ENCODE peak calls at places on chromosomes 13 and 19, in seven cellular contexts. One of them, this sample, is unnamed.
A peak's percentile ranks its signal among the peaks of the same experiment; 100 is the strongest.

GRCh38 chr19:50933640-50934039 is 19.2 kb downstream of the KLK5 start:
- DNase-seq in fibroblast of the aortic adventitia: peak; percentile 43
- DNase-seq in brain microvascular endothelial cell: peak; percentile 7
- DNase-seq in coronary artery: no peak
- DNase-seq in Calu3: no peak
- DNase-seq in WERI-Rb-1: no peak
- DNase-seq in GM13976: no peak
- DNase-seq in this sample: no peak

GRCh38 chr19:35204799-35205732 is 23.5 kb downstream of the FAM187B start:
- DNase-seq in fibroblast of the aortic adventitia: no peak
- DNase-seq in brain microvascular endothelial cell: no peak
- DNase-seq in coronary artery: no peak
- DNase-seq in Calu3: no peak
- DNase-seq in WERI-Rb-1: no peak
- DNase-seq in GM13976: peak; percentile 68
- DNase-seq in this sample: no peak

GRCh38 chr13:75329723-75330122 is 152.2 kb downstream of the TBC1D4 start:
- DNase-seq in fibroblast of the aortic adventitia: no peak
- DNase-seq in brain microvascular endothelial cell: no peak
- DNase-seq in coronary artery: no peak
- DNase-seq in Calu3: no peak
- DNase-seq in WERI-Rb-1: no peak
- DNase-seq in GM13976: no peak
- DNase-seq in this sample: no peak

GRCh38 chr19:37333457-37333856 is 37.4 kb upstream of the ZNF527 start:
- DNase-seq in fibroblast of the aortic adventitia: peak; percentile 32
- DNase-seq in brain microvascular endothelial cell: no peak
- DNase-seq in coronary artery: no peak
- DNase-seq in Calu3: no peak
- DNase-seq in WERI-Rb-1: no peak
- DNase-seq in GM13976: no peak
- DNase-seq in this sample: no peak

GRCh38 chr13:43020794-43021193 is 2.6 kb upstream of the DNAJC15 start:
- DNase-seq in fibroblast of the aortic adventitia: no peak
- DNase-seq in brain microvascular endothelial cell: no peak
- DNase-seq in coronary artery: no peak
- DNase-seq in Calu3: no peak
- DNase-seq in WERI-Rb-1: no peak
- DNase-seq in GM13976: no peak
- DNase-seq in this sample: no peak

GRCh38 chr13:32790731-32791130 is 204.5 kb downstream of the PDS5B start:
- DNase-seq in fibroblast of the aortic adventitia: no peak
- DNase-seq in brain microvascular endothelial cell: no peak
- DNase-seq in coronary artery: no peak
- DNase-seq in Calu3: no peak
- DNase-seq in WERI-Rb-1: peak; percentile 15
- DNase-seq in GM13976: no peak
- DNase-seq in this sample: no peak

GRCh38 chr13:59178344-59178743 is 985.4 kb downstream of the DIAPH3 start:
- DNase-seq in fibroblast of the aortic adventitia: peak; percentile 6
- DNase-seq in brain microvascular endothelial cell: peak; percentile 4
- DNase-seq in coronary artery: no peak
- DNase-seq in Calu3: no peak
- DNase-seq in WERI-Rb-1: no peak
- DNase-seq in GM13976: no peak
- DNase-seq in this sample: no peak

GRCh38 chr13:26743971-26744370 is 16.6 kb downstream of the GPR12 start:
- DNase-seq in fibroblast of the aortic adventitia: no peak
- DNase-seq in brain microvascular endothelial cell: no peak
- DNase-seq in coronary artery: no peak
- DNase-seq in Calu3: no peak
- DNase-seq in WERI-Rb-1: no peak
- DNase-seq in GM13976: no peak
- DNase-seq in this sample: no peak

GRCh38 chr13:101230271-101230890 is 185.9 kb downstream of the NALCN start:
- DNase-seq in fibroblast of the aortic adventitia: no peak
- DNase-seq in brain microvascular endothelial cell: no peak
- DNase-seq in coronary artery: no peak
- DNase-seq in Calu3: no peak
- DNase-seq in WERI-Rb-1: no peak
- DNase-seq in GM13976: no peak
- DNase-seq in this sample: no peak

GRCh38 chr13:79806821-79807220 is 325.9 kb downstream of the NDFIP2 start:
- DNase-seq in fibroblast of the aortic adventitia: no peak
- DNase-seq in brain microvascular endothelial cell: no peak
- DNase-seq in coronary artery: no peak
- DNase-seq in Calu3: no peak
- DNase-seq in WERI-Rb-1: no peak
- DNase-seq in GM13976: no peak
- DNase-seq in this sample: no peak

GRCh38 chr19:56868446-56868845 is 27.9 kb upstream of the PEG3 start:
- DNase-seq in fibroblast of the aortic adventitia: no peak
- DNase-seq in brain microvascular endothelial cell: no peak
- DNase-seq in coronary artery: no peak
- DNase-seq in Calu3: no peak
- DNase-seq in WERI-Rb-1: no peak
- DNase-seq in GM13976: no peak
- DNase-seq in this sample: no peak

GRCh38 chr13:19961924-19962323 is 3.4 kb downstream of the ZMYM2 start:
- DNase-seq in fibroblast of the aortic adventitia: no peak
- DNase-seq in brain microvascular endothelial cell: no peak
- DNase-seq in coronary artery: no peak
- DNase-seq in Calu3: no peak
- DNase-seq in WERI-Rb-1: no peak
- DNase-seq in GM13976: no peak
- DNase-seq in this sample: no peak

GRCh38 chr13:25860862-25861261 is 191.0 kb downstream of the SHISA2 start:
- DNase-seq in fibroblast of the aortic adventitia: peak; percentile 2
- DNase-seq in brain microvascular endothelial cell: peak; percentile 65
- DNase-seq in coronary artery: no peak
- DNase-seq in Calu3: no peak
- DNase-seq in WERI-Rb-1: no peak
- DNase-seq in GM13976: no peak
- DNase-seq in this sample: no peak

GRCh38 chr19:48152552-48152951 is 17.6 kb downstream of the LIG1 start:
- DNase-seq in fibroblast of the aortic adventitia: peak; percentile 80
- DNase-seq in brain microvascular endothelial cell: peak; percentile 84
- DNase-seq in coronary artery: no peak
- DNase-seq in Calu3: peak; percentile 67
- DNase-seq in WERI-Rb-1: peak; percentile 56
- DNase-seq in GM13976: peak; percentile 80
- DNase-seq in this sample: peak; percentile 57
- TF ChIP-seq CTCF in fibroblast of the aortic adventitia: peak; percentile 79
- TF ChIP-seq CTCF in brain microvascular endothelial cell: peak; percentile 79
- TF ChIP-seq CTCF in coronary artery: peak; percentile 75
- TF ChIP-seq CTCF in Calu3: peak; percentile 94
- TF ChIP-seq CTCF in WERI-Rb-1: peak; percentile 40
- TF ChIP-seq CTCF in GM13976: peak; percentile 62
- TF ChIP-seq CTCF in this sample: peak; percentile 90

GRCh38 chr13:23567792-23568480 is 2.3 kb upstream of the TNFRSF19 start:
- DNase-seq in fibroblast of the aortic adventitia: no peak
- DNase-seq in brain microvascular endothelial cell: peak; percentile 24
- DNase-seq in coronary artery: no peak
- DNase-seq in Calu3: peak; percentile 14
- DNase-seq in WERI-Rb-1: peak; percentile 45
- DNase-seq in GM13976: no peak
- DNase-seq in this sample: no peak
- TF ChIP-seq CTCF in fibroblast of the aortic adventitia: no peak
- TF ChIP-seq CTCF in brain microvascular endothelial cell: peak; percentile 44
- TF ChIP-seq CTCF in coronary artery: no peak
- TF ChIP-seq CTCF in Calu3: no peak
- TF ChIP-seq CTCF in WERI-Rb-1: peak; percentile 34
- TF ChIP-seq CTCF in GM13976: peak; percentile 12
- TF ChIP-seq CTCF in this sample: no peak

GRCh38 chr13:45439781-45440462 is 21.7 kb upstream of the SLC25A30 start:
- DNase-seq in fibroblast of the aortic adventitia: no peak
- DNase-seq in brain microvascular endothelial cell: no peak
- DNase-seq in coronary artery: no peak
- DNase-seq in Calu3: no peak
- DNase-seq in WERI-Rb-1: no peak
- DNase-seq in GM13976: no peak
- DNase-seq in this sample: no peak

GRCh38 chr13:45439000-45439399 is 20.8 kb upstream of the SLC25A30 start:
- DNase-seq in fibroblast of the aortic adventitia: no peak
- DNase-seq in brain microvascular endothelial cell: no peak
- DNase-seq in coronary artery: no peak
- DNase-seq in Calu3: no peak
- DNase-seq in WERI-Rb-1: no peak
- DNase-seq in GM13976: no peak
- DNase-seq in this sample: no peak

GRCh38 chr13:45445053-45445452 is 19.7 kb upstream of the COG3 start:
- DNase-seq in fibroblast of the aortic adventitia: no peak
- DNase-seq in brain microvascular endothelial cell: no peak
- DNase-seq in coronary artery: no peak
- DNase-seq in Calu3: no peak
- DNase-seq in WERI-Rb-1: no peak
- DNase-seq in GM13976: no peak
- DNase-seq in this sample: no peak

GRCh38 chr13:45446181-45446580 is 18.6 kb upstream of the COG3 start:
- DNase-seq in fibroblast of the aortic adventitia: peak; percentile 75
- DNase-seq in brain microvascular endothelial cell: peak; percentile 67
- DNase-seq in coronary artery: no peak
- DNase-seq in Calu3: no peak
- DNase-seq in WERI-Rb-1: no peak
- DNase-seq in GM13976: no peak
- DNase-seq in this sample: no peak

DNA sequence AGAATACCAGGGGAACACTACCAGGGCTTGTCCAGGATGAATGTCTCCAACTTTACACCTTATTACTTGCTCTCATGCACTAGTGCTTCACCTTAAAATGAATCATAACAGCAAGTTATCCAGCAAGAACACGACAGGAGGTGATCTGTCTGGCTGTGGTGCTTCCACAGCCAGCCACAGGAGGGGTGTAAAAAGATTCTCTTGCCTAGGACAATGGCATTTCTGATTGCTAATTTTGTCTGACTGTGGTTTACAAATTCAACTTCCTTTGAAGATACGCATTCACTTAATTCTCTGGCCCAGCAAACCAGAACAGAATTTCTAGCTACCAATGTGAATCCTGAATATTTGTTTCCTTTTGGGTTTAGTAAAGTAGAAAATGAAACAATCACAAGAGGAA is 23.1 kb upstream of the COG3 start:
- DNase-seq in fibroblast of the aortic adventitia: peak; percentile 3
- DNase-seq in brain microvascular endothelial cell: peak; percentile 11
- DNase-seq in coronary artery: no peak
- DNase-seq in Calu3: no peak
- DNase-seq in WERI-Rb-1: no peak
- DNase-seq in GM13976: peak; percentile 43
- DNase-seq in this sample: no peak
- TF ChIP-seq CTCF in fibroblast of the aortic adventitia: peak; percentile 32
- TF ChIP-seq CTCF in brain microvascular endothelial cell: peak; percentile 54
- TF ChIP-seq CTCF in coronary artery: no peak
- TF ChIP-seq CTCF in Calu3: no peak
- TF ChIP-seq CTCF in WERI-Rb-1: no peak
- TF ChIP-seq CTCF in GM13976: no peak
- TF ChIP-seq CTCF in this sample: no peak

GRCh38 chr13:24148414-24149305 is 11.9 kb upstream of the SPATA13 start:
- DNase-seq in fibroblast of the aortic adventitia: peak; percentile 90
- DNase-seq in brain microvascular endothelial cell: peak; percentile 94
- DNase-seq in coronary artery: no peak
- DNase-seq in Calu3: peak; percentile 80
- DNase-seq in WERI-Rb-1: no peak
- DNase-seq in GM13976: no peak
- DNase-seq in this sample: no peak
- TF ChIP-seq CTCF in fibroblast of the aortic adventitia: peak; percentile 19
- TF ChIP-seq CTCF in brain microvascular endothelial cell: peak; percentile 44
- TF ChIP-seq CTCF in coronary artery: no peak
- TF ChIP-seq CTCF in Calu3: no peak
- TF ChIP-seq CTCF in WERI-Rb-1: no peak
- TF ChIP-seq CTCF in GM13976: no peak
- TF ChIP-seq CTCF in this sample: no peak

DNA sequence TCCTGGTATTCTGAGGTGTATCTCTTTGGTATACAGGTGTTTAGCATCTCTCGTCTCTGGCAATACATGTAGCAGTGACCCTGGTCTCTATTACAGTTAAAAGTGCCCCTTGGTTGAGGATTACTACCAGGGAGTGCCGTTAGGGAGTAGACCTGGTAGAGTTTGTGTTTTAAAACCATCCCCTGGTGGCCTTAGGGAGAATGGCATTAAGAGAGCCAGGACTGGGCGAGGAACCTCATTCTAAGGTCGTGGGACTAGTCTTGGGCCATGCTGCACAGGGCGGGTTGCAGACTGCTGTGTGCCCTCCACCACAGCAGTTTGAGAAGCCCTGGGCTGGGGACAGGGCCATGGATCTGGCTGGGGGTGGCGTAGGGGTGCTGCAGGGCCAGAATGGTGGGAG is 35.0 kb downstream of the B3GLCT start:
- DNase-seq in fibroblast of the aortic adventitia: no peak
- DNase-seq in brain microvascular endothelial cell: no peak
- DNase-seq in coronary artery: no peak
- DNase-seq in Calu3: no peak
- DNase-seq in WERI-Rb-1: no peak
- DNase-seq in GM13976: no peak
- DNase-seq in this sample: no peak
- TF ChIP-seq CTCF in fibroblast of the aortic adventitia: peak; percentile 39
- TF ChIP-seq CTCF in brain microvascular endothelial cell: peak; percentile 58
- TF ChIP-seq CTCF in coronary artery: no peak
- TF ChIP-seq CTCF in Calu3: peak; percentile 13
- TF ChIP-seq CTCF in WERI-Rb-1: peak; percentile 30
- TF ChIP-seq CTCF in GM13976: no peak
- TF ChIP-seq CTCF in this sample: no peak

DNA sequence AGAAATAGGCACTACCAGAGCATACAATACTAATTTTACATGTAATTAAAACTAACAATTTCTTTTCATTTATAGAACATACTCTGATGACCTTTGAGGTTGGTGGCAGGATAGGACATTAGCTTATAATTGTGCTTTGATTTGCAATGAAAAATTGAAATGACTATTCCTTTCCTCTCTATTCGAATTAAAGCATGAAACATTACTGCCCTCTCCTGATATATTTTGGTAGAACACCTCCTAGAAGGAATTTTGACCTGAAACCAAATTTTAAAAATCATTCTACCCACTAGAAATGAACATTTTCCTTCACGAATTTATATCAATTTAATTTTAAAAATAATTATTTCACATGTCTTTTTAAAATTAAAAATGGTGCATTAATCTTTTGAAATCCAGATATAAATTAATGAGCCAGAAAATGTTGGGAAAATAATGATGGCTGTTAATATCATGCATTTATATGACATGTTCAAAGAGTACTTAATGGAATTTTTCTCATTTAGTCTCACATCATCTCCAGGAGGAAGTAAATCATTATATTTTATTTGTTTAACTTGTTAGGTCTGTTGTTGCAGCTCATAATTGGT is 556.3 kb upstream of the ARGLU1 start:
- DNase-seq in fibroblast of the aortic adventitia: peak; percentile 5
- DNase-seq in brain microvascular endothelial cell: no peak
- DNase-seq in coronary artery: no peak
- DNase-seq in Calu3: no peak
- DNase-seq in WERI-Rb-1: no peak
- DNase-seq in GM13976: no peak
- DNase-seq in this sample: no peak
- TF ChIP-seq CTCF in fibroblast of the aortic adventitia: peak; percentile 26
- TF ChIP-seq CTCF in brain microvascular endothelial cell: no peak
- TF ChIP-seq CTCF in coronary artery: peak; percentile 33
- TF ChIP-seq CTCF in Calu3: no peak
- TF ChIP-seq CTCF in WERI-Rb-1: peak; percentile 24
- TF ChIP-seq CTCF in GM13976: no peak
- TF ChIP-seq CTCF in this sample: no peak